ENCODE peak calls at places on chromosomes 1 and 21, in six cellular contexts. N is Jurkat, Clone E6-1; K is GM23338; L is NT2/D1; F is heart right ventricle; D is DND-41. A is an unnamed sample.

GRCh38 chr1:44775930-44776748 is 799 bp downstream of the RPS8 start:
- DNase-seq in D (peak; percentile 58), K (no peak), N (no peak), L (no peak), F (no peak), A (no peak)

GRCh38 chr1:192489748-192490147 is 85.8 kb upstream of the RGS1 start:
- DNase-seq in N (no peak), F (peak; percentile 64), D (peak; percentile 52), K (peak; percentile 25), L (no peak), A (no peak)

GRCh38 chr1:220875233-220875632 is 4.0 kb upstream of the HLX start:
- DNase-seq in L (no peak), N (no peak), D (no peak), K (no peak), F (no peak), A (no peak)

GRCh38 chr1:29934255-29934654 is 697.9 kb downstream of the PTPRU start:
- DNase-seq in K (no peak), L (no peak), D (no peak), N (no peak), F (no peak), A (no peak)

GRCh38 chr1:19645544-19646252 is 1.6 kb downstream of the NBL1 start:
- DNase-seq in F (peak; percentile 52), L (no peak), N (no peak), D (no peak), K (no peak), A (peak; percentile 35)

GRCh38 chr1:61742620-61743431 is 546 bp downstream of the PATJ start:
- DNase-seq in F (peak; percentile 55), D (no peak), L (no peak), K (peak; percentile 63), N (no peak), A (no peak)

GRCh38 chr1:43930168-43930948 is 3.2 kb upstream of the ARTN start:
- DNase-seq in N (peak; percentile 40), L (no peak), K (peak; percentile 85), D (no peak), F (no peak), A (no peak)

GRCh38 chr1:43978551-43979260 is at the start of gene B4GALT2:
- DNase-seq in F (no peak), D (peak; percentile 33), L (no peak), K (peak; percentile 71), N (no peak), A (no peak)

GRCh38 chr1:161743231-161743630 is 6.4 kb upstream of the DUSP12 start:
- DNase-seq in F (no peak), L (no peak), D (no peak), N (no peak), K (peak; percentile 23), A (no peak)

GRCh38 chr1:31650161-31650560 is 5.5 kb upstream of the PEF1 start:
- DNase-seq in K (no peak), L (no peak), N (no peak), D (no peak), F (no peak), A (no peak)

GRCh38 chr1:7941437-7941793 is 776 bp upstream of the TNFRSF9 start:
- DNase-seq in F (no peak), K (no peak), N (no peak), D (no peak), L (no peak), A (no peak)

GRCh38 chr1:225846331-225847310 is 35.6 kb downstream of the TMEM63A start:
- DNase-seq in L (no peak), K (no peak), F (no peak), N (no peak), D (no peak), A (no peak)

GRCh38 chr1:21269461-21270085 is 20.7 kb downstream of the ECE1 start:
- DNase-seq in L (no peak), D (no peak), K (no peak), N (no peak), F (no peak), A (no peak)

GRCh38 chr1:240190881-240191385 is 99.2 kb downstream of the FMN2 start:
- DNase-seq in N (peak; percentile 6), K (peak; percentile 55), D (no peak), L (peak; percentile 18), F (no peak), A (no peak)

GRCh38 chr1:7408771-7409150 is 362.3 kb upstream of the VAMP3 start:
- DNase-seq in N (no peak), F (no peak), L (no peak), D (no peak), K (no peak), A (no peak)

GRCh38 chr1:178684542-178685000 is 40.5 kb upstream of the RALGPS2 start:
- DNase-seq in N (no peak), D (no peak), L (no peak), K (no peak), F (no peak), A (no peak)

GRCh38 chr1:85473390-85473789 is 8.4 kb upstream of the DDAH1 start:
- DNase-seq in N (no peak), D (no peak), F (no peak), L (no peak), K (no peak), A (no peak)

GRCh38 chr1:162022626-162023025 is 1.0 kb downstream of the OLFML2B start:
- DNase-seq in N (no peak), L (no peak), F (no peak), D (no peak), K (no peak), A (no peak)

GRCh38 chr1:23483327-23484252 is at the start of gene ASAP3:
- DNase-seq in N (peak; percentile 22), D (no peak), K (peak; percentile 87), F (peak; percentile 64), L (peak; percentile 40), A (peak; percentile 12)

GRCh38 chr1:151058682-151059341 is 610 bp downstream of the CDC42SE1 start:
- DNase-seq in D (peak; percentile 15), L (no peak), K (peak; percentile 76), F (peak; percentile 21), N (no peak), A (no peak)

GRCh38 chr21:43029785-43030184 is 45.9 kb downstream of the CBS start:
- DNase-seq in N (no peak), F (no peak), D (no peak), L (no peak), K (no peak), A (no peak)

GRCh38 chr1:170131450-170131849 is 14.3 kb upstream of the NTMT2 start:
- DNase-seq in L (no peak), D (no peak), N (no peak), F (no peak), K (no peak), A (no peak)

GRCh38 chr1:19313636-19313959 is 1.5 kb downstream of the SLC66A1 start:
- DNase-seq in L (no peak), N (no peak), D (no peak), F (no peak), K (no peak), A (no peak)

GRCh38 chr1:169064103-169064502 is 42.4 kb upstream of the ATP1B1 start:
- DNase-seq in D (no peak), L (no peak), K (no peak), F (no peak), N (no peak), A (no peak)

GRCh38 chr1:244074559-244075171 is 23.6 kb downstream of the ZBTB18 start:
- DNase-seq in K (no peak), L (no peak), D (no peak), F (no peak), N (no peak), A (peak; percentile 88)

GRCh38 chr1:51512611-51513010 is 6.5 kb downstream of the EPS15 start:
- DNase-seq in K (no peak), N (no peak), D (no peak), L (no peak), F (no peak), A (no peak)
- H3K4me3 ChIP-seq in K (no peak overlapping the region), N (no peak overlapping the region), D (no peak overlapping the region), L (no peak overlapping the region), F (no peak overlapping the region), A (no peak overlapping the region)

DNA sequence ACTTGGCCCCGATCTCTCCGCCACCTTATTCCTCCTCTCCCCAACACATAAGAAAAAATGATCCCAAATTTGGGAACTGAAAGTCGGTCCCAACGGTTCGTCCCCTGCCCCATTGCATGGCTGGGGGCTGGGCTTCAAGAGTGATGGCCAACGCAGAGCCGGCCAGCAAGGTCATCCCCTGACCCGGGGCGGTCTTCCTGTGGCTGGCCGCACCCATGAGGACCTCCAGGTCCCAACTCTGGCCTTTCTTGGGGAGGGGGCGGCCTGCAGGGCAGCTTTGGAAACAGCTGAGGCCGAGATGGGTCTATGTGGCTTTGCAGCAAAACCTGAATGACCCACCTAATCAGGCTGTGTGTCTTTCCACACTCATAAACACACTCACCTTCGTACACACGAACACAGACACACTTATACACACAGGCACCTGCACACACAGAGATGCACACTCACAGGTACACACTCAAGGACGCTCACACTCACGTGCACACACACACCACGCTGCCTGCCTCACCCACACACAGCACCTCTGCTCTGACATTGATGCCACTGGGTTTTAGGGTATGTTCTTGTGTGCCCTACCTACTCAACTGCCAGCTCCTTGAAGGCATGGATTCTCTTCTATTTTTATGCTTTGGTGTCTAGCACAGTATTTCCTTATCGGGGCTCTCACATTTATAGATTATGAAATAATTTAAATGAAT is 562 bp downstream of the DYNLT5 start:
- DNase-seq in K (no peak), D (no peak), F (no peak), L (no peak), N (no peak), A (no peak)
- H3K4me3 ChIP-seq in K (peak overlapping the region; percentile 61), D (no peak overlapping the region), F (peak overlapping the region; percentile 59), L (peak overlapping the region; percentile 68), N (no peak overlapping the region), A (no peak overlapping the region)

GRCh38 chr21:44931137-44931500 is 8.7 kb upstream of the SLX9 start:
- DNase-seq in K (peak; percentile 57), N (peak; percentile 63), D (peak; percentile 88), L (no peak), F (no peak), A (no peak)

GRCh38 chr21:44933938-44934260 is 5.9 kb upstream of the SLX9 start:
- DNase-seq in F (no peak), D (no peak), N (no peak), K (no peak), L (no peak), A (no peak)

GRCh38 chr21:44933199-44933937 is 6.5 kb upstream of the SLX9 start:
- DNase-seq in D (no peak), F (no peak), K (no peak), N (no peak), L (no peak), A (no peak)

GRCh38 chr21:44931501-44932365 is 8.1 kb upstream of the SLX9 start:
- DNase-seq in D (no peak), F (no peak), K (no peak), L (no peak), N (no peak), A (no peak)

GRCh38 chr21:44932366-44933181 is 7.3 kb upstream of the SLX9 start:
- DNase-seq in F (no peak), N (no peak), K (no peak), D (peak; percentile 56), L (no peak), A (peak; percentile 68)
- H3K4me3 ChIP-seq in F (peak overlapping the region; percentile 47), N (no peak overlapping the region), K (peak overlapping the region; percentile 61), D (no peak overlapping the region), L (peak overlapping the region; percentile 25), A (peak overlapping the region; percentile 57)

DNA sequence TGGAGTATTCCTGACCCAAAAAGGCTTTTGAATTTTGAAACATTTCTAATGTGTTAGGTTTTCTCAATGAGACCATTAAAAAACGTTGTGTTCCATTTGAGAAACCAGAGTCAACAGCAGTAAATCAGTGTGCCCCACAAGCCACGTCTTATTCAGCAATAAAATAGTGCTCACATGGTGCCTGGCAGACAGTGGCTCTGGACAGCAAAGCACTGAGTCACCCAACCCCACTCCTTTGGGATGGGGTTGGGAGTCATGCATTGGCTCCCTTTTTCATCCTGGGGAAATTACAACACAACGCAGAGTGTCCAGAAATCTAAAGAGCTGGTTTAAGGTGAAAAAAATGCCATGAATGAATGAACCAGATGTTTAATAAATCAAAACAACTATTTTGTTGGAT is 46.5 kb downstream of the KCNJ15 start:
- DNase-seq in N (no peak), L (no peak), F (no peak), D (no peak), K (no peak), A (no peak)
- H3K4me3 ChIP-seq in N (no peak overlapping the region), L (no peak overlapping the region), F (no peak overlapping the region), D (no peak overlapping the region), K (no peak overlapping the region), A (no peak overlapping the region)